ENCODE peak calls at places on chromosomes 2 and 18, in nine cellular contexts. B is Panc1; G is cerebellar cortex; E is right lobe of liver; J is stimulated activated CD8-positive, alpha-beta memory T cell treated with anti-CD3 and anti-CD28 coated beads, Interleukin-7, amount 100 ng/mL, for 24 hours; H is substantia nigra; R is cardiac muscle cell; T is stimulated activated CD4-positive, alpha-beta T cell treated with anti-CD3 and anti-CD28 coated beads, Interleukin-1b, Interleukin-23, amount 100 ng/mL, for 24 hours; U is GM13977. Y is an unnamed sample.

GRCh38 chr18:78304199-78304826 is 675.3 kb upstream of the SALL3 start:
- DNase-seq in B (no peak), G (no peak), E (no peak), J (no peak), H (no peak), R (no peak), T (no peak), U (no peak), Y (no peak)

GRCh38 chr2:72112421-72112820 is 35.2 kb downstream of the CYP26B1 start:
- DNase-seq in B (no peak), G (no peak), E (no peak), J (no peak), H (no peak), R (peak; percentile 45), T (no peak), U (no peak), Y (no peak)

GRCh38 chr2:135948642-135949355 is 36.6 kb downstream of the DARS1 start:
- DNase-seq in B (peak; percentile 57), G (no peak), E (no peak), J (no peak), H (no peak), R (peak; percentile 37), T (no peak), U (peak; percentile 32), Y (no peak)

GRCh38 chr18:12034241-12035100 is 53.2 kb downstream of the IMPA2 start:
- DNase-seq in B (no peak), G (no peak), E (no peak), J (no peak), H (no peak), R (no peak), T (no peak), U (no peak), Y (no peak)

GRCh38 chr2:161946489-161947107 is 127.4 kb downstream of the DPP4 start:
- DNase-seq in B (peak; percentile 25), G (peak; percentile 30), E (no peak), J (no peak), H (no peak), R (peak; percentile 48), T (no peak), U (no peak), Y (no peak)

GRCh38 chr2:32844253-32844652 is 102.5 kb upstream of the LTBP1 start:
- DNase-seq in B (no peak), G (no peak), E (no peak), J (no peak), H (no peak), R (peak; percentile 55), T (no peak), U (no peak), Y (no peak)

GRCh38 chr2:161028581-161028980 is 131.6 kb upstream of the TANK start:
- DNase-seq in B (no peak), G (no peak), E (no peak), J (no peak), H (no peak), R (no peak), T (no peak), U (no peak), Y (no peak)

GRCh38 chr2:177669625-177670330 is 277.2 kb downstream of the AGPS start:
- DNase-seq in B (no peak), G (peak; percentile 79), E (no peak), J (no peak), H (no peak), R (no peak), T (no peak), U (no peak), Y (no peak)

GRCh38 chr2:231673348-231673770 is 35.0 kb upstream of the PTMA start:
- DNase-seq in B (no peak), G (peak; percentile 88), E (no peak), J (no peak), H (no peak), R (peak; percentile 76), T (no peak), U (no peak), Y (no peak)

GRCh38 chr2:127455566-127456493 is 37.6 kb downstream of the PROC start:
- DNase-seq in B (no peak), G (no peak), E (no peak), J (no peak), H (no peak), R (no peak), T (no peak), U (no peak), Y (no peak)

GRCh38 chr2:7430869-7431641 is 513.8 kb downstream of the RNF144A start:
- DNase-seq in B (no peak), G (no peak), E (peak; percentile 56), J (no peak), H (no peak), R (peak; percentile 5), T (no peak), U (peak; percentile 64), Y (peak; percentile 44)

GRCh38 chr2:56184500-56184996 is 758 bp downstream of the CCDC85A start:
- DNase-seq in B (no peak), G (peak; percentile 11), E (peak; percentile 41), J (no peak), H (no peak), R (peak; percentile 9), T (no peak), U (no peak), Y (no peak)

GRCh38 chr2:135175177-135175576 is 123.1 kb downstream of the RAB3GAP1 start:
- DNase-seq in B (no peak), G (no peak), E (no peak), J (no peak), H (no peak), R (no peak), T (no peak), U (no peak), Y (no peak)

GRCh38 chr2:70141754-70142589 is 48.8 kb downstream of the C2orf42 start:
- DNase-seq in B (no peak), G (peak; percentile 70), E (peak; percentile 94), J (no peak), H (peak; percentile 53), R (no peak), T (no peak), U (peak; percentile 63), Y (no peak)

GRCh38 chr2:211347328-211347727 is 790.9 kb downstream of the CPS1 start:
- DNase-seq in B (no peak), G (no peak), E (no peak), J (no peak), H (no peak), R (no peak), T (no peak), U (no peak), Y (no peak)

GRCh38 chr2:38661306-38661705 is 4.6 kb upstream of the GALM start:
- DNase-seq in B (no peak), G (no peak), E (no peak), J (no peak), H (no peak), R (no peak), T (no peak), U (no peak), Y (no peak)

GRCh38 chr2:138503652-138504051 is 2.1 kb downstream of the SPOPL start:
- DNase-seq in B (no peak), G (peak; percentile 16), E (no peak), J (no peak), H (no peak), R (no peak), T (no peak), U (no peak), Y (no peak)

GRCh38 chr2:237143118-237143517 is 57.4 kb downstream of the COPS8 start:
- DNase-seq in B (no peak), G (no peak), E (no peak), J (no peak), H (no peak), R (no peak), T (no peak), U (no peak), Y (no peak)

GRCh38 chr2:11583840-11584529 is 50.1 kb downstream of the GREB1 start:
- DNase-seq in B (peak; percentile 41), G (peak; percentile 70), E (peak; percentile 71), J (peak; percentile 78), H (peak; percentile 25), R (peak; percentile 96), T (peak; percentile 90), U (peak; percentile 90), Y (peak; percentile 27)

GRCh38 chr18:23900979-23901378 is 113.6 kb upstream of the TTC39C start:
- DNase-seq in B (no peak), G (no peak), E (no peak), J (no peak), H (no peak), R (peak; percentile 38), T (no peak), U (no peak), Y (no peak)

GRCh38 chr2:126825306-126825705 is 73.4 kb upstream of the TEX51 start:
- DNase-seq in B (no peak), G (peak; percentile 73), E (no peak), J (no peak), H (no peak), R (no peak), T (no peak), U (no peak), Y (no peak)

GRCh38 chr2:136175466-136175865 is 57.5 kb upstream of the CXCR4 start:
- DNase-seq in B (no peak), G (no peak), E (no peak), J (no peak), H (no peak), R (no peak), T (no peak), U (no peak), Y (no peak)

GRCh38 chr2:239175181-239175580 is 225.6 kb downstream of the HDAC4 start:
- DNase-seq in B (no peak), G (no peak), E (peak; percentile 21), J (no peak), H (no peak), R (no peak), T (no peak), U (no peak), Y (no peak)

GRCh38 chr2:17373736-17374135 is 144.5 kb downstream of the RAD51AP2 start:
- DNase-seq in B (no peak), G (no peak), E (no peak), J (no peak), H (no peak), R (no peak), T (no peak), U (no peak), Y (no peak)

GRCh38 chr2:217851191-217852020 is 151.4 kb downstream of the TNS1 start:
- DNase-seq in B (no peak), G (no peak), E (no peak), J (no peak), H (no peak), R (peak; percentile 63), T (no peak), U (no peak), Y (no peak)

GRCh38 chr18:49137093-49137492 is 186.3 kb upstream of the SMAD7 start:
- DNase-seq in B (no peak), G (no peak), E (no peak), J (no peak), H (no peak), R (no peak), T (no peak), U (no peak), Y (no peak)

GRCh38 chr2:233551491-233551890 is 15.1 kb downstream of the USP40 start:
- DNase-seq in B (no peak), G (no peak), E (no peak), J (no peak), H (no peak), R (no peak), T (no peak), U (no peak), Y (no peak)

GRCh38 chr18:44779893-44780292 is 99.2 kb downstream of the SETBP1 start:
- DNase-seq in B (no peak), G (peak; percentile 27), E (no peak), J (no peak), H (no peak), R (no peak), T (no peak), U (no peak), Y (no peak)

GRCh38 chr2:136328396-136328795 is 210.4 kb upstream of the CXCR4 start:
- DNase-seq in B (no peak), G (no peak), E (no peak), J (no peak), H (no peak), R (no peak), T (no peak), U (no peak), Y (no peak)

GRCh38 chr2:31231571-31232287 is 2.2 kb upstream of the EHD3 start:
- DNase-seq in B (no peak), G (no peak), E (peak; percentile 19), J (no peak), H (no peak), R (no peak), T (no peak), U (no peak), Y (no peak)

GRCh38 chr2:83578405-83578804 is 880.7 kb downstream of the SUCLG1 start:
- DNase-seq in B (no peak), G (no peak), E (no peak), J (no peak), H (no peak), R (no peak), T (no peak), U (no peak), Y (no peak)